ENCODE peak calls at places on chromosomes 12 and 14, in seven cellular contexts. Z, Y, B, N, O, V and L are unnamed samples.

GRCh38 chr12:104974626-104975290 is 11.4 kb upstream of the NOPCHAP1 start:
- DNase-seq in Z (no peak), Y (no peak), B (no peak), N (no peak), O (no peak), V (no peak), L (peak)

GRCh38 chr12:49538740-49539403 is at the start of gene KCNH3:
- DNase-seq in Z (no peak), Y (no peak), B (peak), N (peak), O (peak), V (peak), L (peak)

GRCh38 chr14:83441801-83442200 is 1908.1 kb upstream of the SEL1L start:
- DNase-seq in Z (no peak), Y (no peak), B (no peak), N (no peak), O (no peak), V (no peak), L (no peak)

GRCh38 chr12:94025730-94026129 is 122.6 kb upstream of the PLXNC1 start:
- DNase-seq in Z (no peak), Y (no peak), B (no peak), N (no peak), O (no peak), V (no peak), L (no peak)

GRCh38 chr12:93738199-93739058 is 61.3 kb downstream of the CRADD start:
- DNase-seq in Z (no peak), Y (no peak), B (no peak), N (peak), O (no peak), V (no peak), L (no peak)

GRCh38 chr14:49876563-49877127 is 16.2 kb upstream of the ARF6 start:
- DNase-seq in Z (no peak), Y (no peak), B (no peak), N (no peak), O (no peak), V (no peak), L (no peak)

GRCh38 chr12:131065801-131066200 is 112.1 kb downstream of the ADGRD1 start:
- DNase-seq in Z (no peak), Y (no peak), B (no peak), N (no peak), O (no peak), V (no peak), L (no peak)

GRCh38 chr12:55972906-55973597 is 826 bp upstream of the RAB5B start:
- DNase-seq in Z (no peak), Y (no peak), B (no peak), N (no peak), O (no peak), V (peak), L (no peak)

GRCh38 chr14:23432102-23432925 is 3.1 kb downstream of the MYH7 start:
- DNase-seq in Z (no peak), Y (no peak), B (no peak), N (no peak), O (no peak), V (no peak), L (no peak)

GRCh38 chr12:70520847-70521246 is 116.4 kb downstream of the PTPRB start:
- DNase-seq in Z (no peak), Y (no peak), B (no peak), N (no peak), O (no peak), V (no peak), L (no peak)

GRCh38 chr12:93879476-93880376 is 202.6 kb downstream of the CRADD start:
- DNase-seq in Z (no peak), Y (peak), B (no peak), N (no peak), O (no peak), V (peak), L (no peak)

GRCh38 chr12:90404071-90404470 is 550.9 kb downstream of the CCER1 start:
- DNase-seq in Z (no peak), Y (no peak), B (no peak), N (no peak), O (no peak), V (no peak), L (no peak)

GRCh38 chr14:77303417-77304156 is 17.1 kb downstream of the POMT2 start:
- DNase-seq in Z (no peak), Y (peak), B (peak), N (no peak), O (no peak), V (peak), L (peak)

GRCh38 chr12:32548691-32549412 is 130.2 kb upstream of the DNM1L start:
- DNase-seq in Z (no peak), Y (no peak), B (peak), N (peak), O (no peak), V (peak), L (no peak)

GRCh38 chr14:65117795-65118746 is 15.8 kb upstream of the MAX start:
- DNase-seq in Z (no peak), Y (no peak), B (no peak), N (peak), O (no peak), V (no peak), L (no peak)

GRCh38 chr14:106530423-106531107 is 1004.2 kb downstream of the TMEM121 start:
- DNase-seq in Z (no peak), Y (no peak), B (no peak), N (no peak), O (no peak), V (no peak), L (no peak)

GRCh38 chr12:69908208-69908607 is 83.2 kb downstream of the MYRFL start:
- DNase-seq in Z (no peak), Y (no peak), B (peak), N (no peak), O (no peak), V (no peak), L (no peak)

GRCh38 chr12:105253882-105254513 is 18.0 kb upstream of the APPL2 start:
- DNase-seq in Z (no peak), Y (no peak), B (peak), N (no peak), O (no peak), V (peak), L (peak)

GRCh38 chr12:116945901-116946550 is 35.3 kb downstream of the FBXW8 start:
- DNase-seq in Z (no peak), Y (no peak), B (no peak), N (no peak), O (no peak), V (no peak), L (no peak)

GRCh38 chr12:123891516-123892179 is 81.0 kb downstream of the CCDC92 start:
- DNase-seq in Z (no peak), Y (no peak), B (no peak), N (no peak), O (no peak), V (no peak), L (no peak)

DNA sequence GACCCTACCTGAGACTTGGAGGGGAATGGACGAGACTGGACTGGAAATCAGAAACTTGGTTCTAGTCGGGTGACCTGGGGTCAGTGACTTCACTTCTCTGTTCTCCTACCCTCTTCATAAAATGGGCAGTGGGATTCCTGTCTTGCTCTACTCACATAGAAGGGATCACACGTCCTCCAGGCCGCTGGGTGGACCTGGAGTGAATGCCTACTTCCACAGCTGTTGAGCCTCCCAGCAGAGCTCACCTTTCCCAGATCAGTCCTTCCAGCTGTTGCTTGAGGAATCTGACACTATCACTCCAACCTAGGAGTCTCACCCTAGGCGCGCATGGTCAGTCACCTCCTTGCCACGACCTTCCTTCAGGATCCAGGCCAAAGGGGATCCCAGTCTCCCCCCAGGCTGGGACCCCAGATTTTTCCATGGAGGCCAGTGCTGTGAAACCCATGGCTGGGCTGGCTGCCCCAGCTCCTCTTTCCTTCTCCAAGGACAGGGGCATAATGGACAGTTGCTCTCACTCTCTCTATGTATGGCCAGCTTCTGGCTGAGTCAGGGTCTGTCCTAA is 641 bp downstream of the ACVRL1 start:
- DNase-seq in Z (no peak), Y (no peak), B (peak), N (no peak), O (no peak), V (no peak), L (no peak)
- H3K27ac ChIP-seq in Z (no peak), Y (no peak), B (peak), N (peak), O (peak), V (peak), L (no peak)

GRCh38 chr12:50665609-50666008 is 98.3 kb upstream of the ATF1 start:
- DNase-seq in Z (no peak), Y (no peak), B (no peak), N (no peak), O (no peak), V (no peak), L (no peak)

GRCh38 chr12:50662121-50662480 is 101.8 kb upstream of the ATF1 start:
- DNase-seq in Z (no peak), Y (no peak), B (no peak), N (no peak), O (no peak), V (no peak), L (no peak)

GRCh38 chr12:50661300-50662120 is 102.4 kb upstream of the ATF1 start:
- DNase-seq in Z (no peak), Y (no peak), B (no peak), N (no peak), O (no peak), V (no peak), L (no peak)

GRCh38 chr12:50666023-50666422 is 97.9 kb upstream of the ATF1 start:
- DNase-seq in Z (no peak), Y (no peak), B (no peak), N (no peak), O (no peak), V (no peak), L (no peak)

GRCh38 chr12:50665170-50665569 is 98.7 kb upstream of the ATF1 start:
- DNase-seq in Z (no peak), Y (no peak), B (no peak), N (no peak), O (no peak), V (no peak), L (no peak)
- H3K27ac ChIP-seq in Z (no peak), Y (no peak), B (no peak), N (no peak), O (no peak), V (no peak), L (no peak)

GRCh38 chr14:39293629-39294028 is 59.9 kb downstream of the MIA2 start:
- DNase-seq in Z (no peak), Y (no peak), B (no peak), N (no peak), O (no peak), V (no peak), L (no peak)
- H3K27ac ChIP-seq in Z (no peak), Y (no peak), B (no peak), N (no peak), O (no peak), V (no peak), L (no peak)

DNA sequence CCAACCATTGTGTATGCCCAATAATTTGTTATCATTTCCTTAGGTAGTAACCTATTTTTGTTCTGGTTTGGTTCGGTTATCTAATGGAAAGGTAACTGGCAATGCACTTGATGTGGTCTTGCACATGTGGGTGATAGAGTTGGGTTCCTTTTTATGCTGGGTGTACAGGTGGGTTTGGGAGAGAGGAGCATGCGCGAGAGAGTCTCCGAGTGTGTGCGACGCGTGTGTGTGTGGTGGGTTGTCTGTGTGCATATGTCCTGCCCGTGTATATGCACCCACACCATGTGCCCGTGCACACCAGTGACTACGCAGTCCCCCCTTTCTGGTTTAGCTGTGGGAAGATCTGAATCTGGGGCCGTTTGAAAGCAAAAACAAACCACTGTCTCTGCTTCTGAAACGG is 102.6 kb upstream of the FKBP4 start:
- DNase-seq in Z (no peak), Y (no peak), B (no peak), N (no peak), O (no peak), V (no peak), L (no peak)
- H3K27ac ChIP-seq in Z (no peak), Y (no peak), B (no peak), N (no peak), O (no peak), V (no peak), L (no peak)